ENCODE peak calls at places on chromosomes 1 and 21, in seven cellular contexts. D, A, B, V, J, F and H are unnamed samples.

GRCh38 chr1:26539722-26540121 is 10.2 kb downstream of the RPS6KA1 start:
- DNase-seq in D (no peak), A (no peak), B (no peak), V (peak), J (no peak), F (no peak), H (no peak)

GRCh38 chr1:62457955-62458354 is 21.1 kb downstream of the USP1 start:
- DNase-seq in D (no peak), A (no peak), B (no peak), V (no peak), J (no peak), F (no peak), H (no peak)

GRCh38 chr1:19313961-19314882 is 2.1 kb downstream of the SLC66A1 start:
- DNase-seq in D (no peak), A (no peak), B (no peak), V (no peak), J (no peak), F (no peak), H (no peak)

GRCh38 chr21:37862536-37862935 is 53.7 kb downstream of the KCNJ6 start:
- DNase-seq in D (peak), A (no peak), B (no peak), V (peak), J (no peak), F (peak), H (no peak)

GRCh38 chr21:18369115-18369514 is 34.5 kb downstream of the TMPRSS15 start:
- DNase-seq in D (peak), A (no peak), B (no peak), V (no peak), J (no peak), F (no peak), H (no peak)

GRCh38 chr1:18949689-18950414 is 6.6 kb downstream of the IFFO2 start:
- DNase-seq in D (peak), A (no peak), B (no peak), V (peak), J (no peak), F (no peak), H (peak)

GRCh38 chr1:243628476-243628907 is 221.6 kb downstream of the AKT3 start:
- DNase-seq in D (no peak), A (no peak), B (no peak), V (peak), J (no peak), F (no peak), H (no peak)

GRCh38 chr1:85952460-85952859 is 204.1 kb downstream of the COL24A1 start:
- DNase-seq in D (no peak), A (no peak), B (no peak), V (peak), J (no peak), F (no peak), H (no peak)

GRCh38 chr1:7648761-7649384 is 122.2 kb upstream of the VAMP3 start:
- DNase-seq in D (no peak), A (no peak), B (no peak), V (peak), J (peak), F (peak), H (no peak)